ENCODE peak calls at places on chromosomes 7 and 10, in ten cellular contexts. S, G, I, X, E, V, Z, F, C and K are unnamed samples.

GRCh38 chr10:78551184-78552005 is 517.4 kb upstream of the ZMIZ1 start:
- DNase-seq in S (no peak), G (no peak), I (no peak), X (no peak), E (no peak), V (no peak), Z (no peak), F (no peak), C (no peak), K (no peak)

GRCh38 chr7:7554021-7554432 is 12.7 kb upstream of the MIOS start:
- DNase-seq in S (no peak), G (no peak), I (no peak), X (no peak), E (peak), V (peak), Z (no peak), F (peak), C (no peak), K (no peak)

GRCh38 chr7:47198159-47198558 is 383.8 kb downstream of the TNS3 start:
- DNase-seq in S (no peak), G (no peak), I (no peak), X (no peak), E (no peak), V (peak), Z (no peak), F (no peak), C (no peak), K (no peak)

GRCh38 chr10:70906953-70907618 is 18.7 kb upstream of the PCBD1 start:
- DNase-seq in S (peak), G (no peak), I (no peak), X (no peak), E (no peak), V (no peak), Z (no peak), F (no peak), C (no peak), K (no peak)

GRCh38 chr7:88206235-88206634 is 13.6 kb downstream of the SRI start:
- DNase-seq in S (no peak), G (no peak), I (no peak), X (no peak), E (no peak), V (no peak), Z (no peak), F (no peak), C (no peak), K (no peak)

GRCh38 chr7:1331576-1332467 is 99.2 kb downstream of the UNCX start:
- DNase-seq in S (no peak), G (no peak), I (no peak), X (no peak), E (no peak), V (no peak), Z (no peak), F (no peak), C (no peak), K (peak)

GRCh38 chr7:69246758-69247157 is 351.5 kb upstream of the AUTS2 start:
- DNase-seq in S (no peak), G (no peak), I (no peak), X (no peak), E (no peak), V (no peak), Z (no peak), F (no peak), C (no peak), K (peak)

GRCh38 chr10:118763202-118763988 is 8.6 kb upstream of the CACUL1 start:
- DNase-seq in S (no peak), G (no peak), I (no peak), X (no peak), E (no peak), V (no peak), Z (no peak), F (peak), C (no peak), K (no peak)

GRCh38 chr10:63866075-63866746 is 345.0 kb downstream of the REEP3 start:
- DNase-seq in S (peak), G (peak), I (no peak), X (peak), E (peak), V (peak), Z (no peak), F (peak), C (peak), K (peak)

GRCh38 chr7:102146122-102146521 is 140.5 kb upstream of the SH2B2 start:
- DNase-seq in S (no peak), G (no peak), I (no peak), X (no peak), E (no peak), V (no peak), Z (no peak), F (no peak), C (no peak), K (no peak)

GRCh38 chr7:74104702-74105101 is 21.1 kb downstream of the LIMK1 start:
- DNase-seq in S (no peak), G (no peak), I (no peak), X (no peak), E (peak), V (peak), Z (no peak), F (peak), C (no peak), K (no peak)

GRCh38 chr10:43114743-43115611 is 23.3 kb upstream of the CSGALNACT2 start:
- DNase-seq in S (peak), G (no peak), I (no peak), X (no peak), E (no peak), V (no peak), Z (no peak), F (no peak), C (no peak), K (no peak)

GRCh38 chr7:103803631-103804030 is 185.8 kb downstream of the RELN start:
- DNase-seq in S (no peak), G (no peak), I (no peak), X (no peak), E (no peak), V (no peak), Z (no peak), F (no peak), C (no peak), K (no peak)

GRCh38 chr7:14720792-14721191 is 181.8 kb downstream of the DGKB start:
- DNase-seq in S (no peak), G (no peak), I (no peak), X (no peak), E (no peak), V (no peak), Z (no peak), F (no peak), C (no peak), K (no peak)

GRCh38 chr7:91266067-91266930 is 2.1 kb downstream of the FZD1 start:
- DNase-seq in S (peak), G (no peak), I (no peak), X (no peak), E (no peak), V (no peak), Z (peak), F (no peak), C (no peak), K (no peak)

GRCh38 chr7:45712872-45713668 is 138.9 kb downstream of the ADCY1 start:
- DNase-seq in S (peak), G (no peak), I (no peak), X (no peak), E (no peak), V (no peak), Z (no peak), F (no peak), C (no peak), K (peak)

GRCh38 chr10:125000366-125001312 is 58.7 kb downstream of the ZRANB1 start:
- DNase-seq in S (peak), G (peak), I (no peak), X (no peak), E (no peak), V (no peak), Z (no peak), F (no peak), C (no peak), K (no peak)

GRCh38 chr10:77855404-77856155 is 71.0 kb downstream of the DLG5 start:
- DNase-seq in S (no peak), G (no peak), I (no peak), X (no peak), E (no peak), V (no peak), Z (no peak), F (no peak), C (no peak), K (no peak)

GRCh38 chr7:114678116-114678515 is 243.8 kb upstream of the MDFIC start:
- DNase-seq in S (no peak), G (no peak), I (no peak), X (no peak), E (no peak), V (no peak), Z (no peak), F (no peak), C (no peak), K (no peak)

GRCh38 chr10:100912013-100912608 is 652 bp upstream of the SLF2 start:
- DNase-seq in S (no peak), G (no peak), I (no peak), X (no peak), E (peak), V (peak), Z (no peak), F (peak), C (no peak), K (no peak)

GRCh38 chr10:79602953-79603352 is 7.8 kb upstream of the SFTPA1 start:
- DNase-seq in S (no peak), G (no peak), I (no peak), X (no peak), E (no peak), V (no peak), Z (no peak), F (no peak), C (no peak), K (no peak)

GRCh38 chr10:94397549-94398370 is 4.6 kb upstream of the TBC1D12 start:
- DNase-seq in S (no peak), G (no peak), I (no peak), X (no peak), E (peak), V (peak), Z (no peak), F (no peak), C (no peak), K (no peak)